ENCODE peak calls at places on chromosomes 1 and 21, in five cellular contexts. K is mesendoderm, Z is IMR-90, W is mesenchymal stem cell, I is neuronal stem cell. U is an unnamed sample.
A peak's percentile ranks its signal among the peaks of the same experiment; 100 is the strongest.

GRCh38 chr1:167482184-167482583 is 36.1 kb downstream of the CD247 start:
- DNase-seq in K (no peak), Z (no peak), W (no peak), I (no peak), U (no peak)

GRCh38 chr21:35868005-35868868 is 192.1 kb downstream of the SETD4 start:
- DNase-seq in K (no peak), Z (no peak), W (no peak), I (no peak), U (no peak)

GRCh38 chr21:42079939-42080787 is 9.0 kb downstream of the UMODL1 start:
- DNase-seq in K (peak; percentile 71), Z (peak; percentile 11), W (peak; percentile 42), I (no peak), U (no peak)

GRCh38 chr1:74650561-74650960 is 23.0 kb downstream of the ERICH3 start:
- DNase-seq in K (no peak), Z (peak; percentile 41), W (peak; percentile 44), I (no peak), U (no peak)

GRCh38 chr1:193926956-193927355 is 740.5 kb upstream of the B3GALT2 start:
- DNase-seq in K (no peak), Z (no peak), W (no peak), I (no peak), U (no peak)

GRCh38 chr1:90724926-90725325 is 7.8 kb upstream of the BARHL2 start:
- DNase-seq in K (peak; percentile 68), Z (no peak), W (no peak), I (no peak), U (peak; percentile 49)

GRCh38 chr1:97145321-97145956 is 423.9 kb downstream of the PTBP2 start:
- DNase-seq in K (no peak), Z (peak; percentile 46), W (no peak), I (peak; percentile 58), U (no peak)

GRCh38 chr1:13927736-13928135 is 227.7 kb downstream of the PRDM2 start:
- DNase-seq in K (no peak), Z (no peak), W (no peak), I (no peak), U (no peak)

GRCh38 chr21:16571594-16571993 is 841.8 kb downstream of the USP25 start:
- DNase-seq in K (no peak), Z (no peak), W (no peak), I (no peak), U (no peak)

GRCh38 chr1:110309768-110310167 is 29.4 kb upstream of the RBM15 start:
- DNase-seq in K (no peak), Z (peak; percentile 91), W (peak; percentile 57), I (no peak), U (no peak)

GRCh38 chr21:29334717-29335428 is 36.2 kb downstream of the BACH1 start:
- DNase-seq in K (no peak), Z (peak; percentile 78), W (peak; percentile 56), I (no peak), U (no peak)

GRCh38 chr1:218705391-218705790 is 360.3 kb downstream of the TGFB2 start:
- DNase-seq in K (no peak), Z (peak; percentile 22), W (peak; percentile 41), I (no peak), U (no peak)

GRCh38 chr1:82491301-82491986 is 690.7 kb downstream of the ADGRL2 start:
- DNase-seq in K (no peak), Z (no peak), W (no peak), I (no peak), U (no peak)

GRCh38 chr1:108719654-108720435 is 7.1 kb downstream of the FNDC7 start:
- DNase-seq in K (peak; percentile 36), Z (peak; percentile 90), W (peak; percentile 92), I (no peak), U (no peak)

DNA sequence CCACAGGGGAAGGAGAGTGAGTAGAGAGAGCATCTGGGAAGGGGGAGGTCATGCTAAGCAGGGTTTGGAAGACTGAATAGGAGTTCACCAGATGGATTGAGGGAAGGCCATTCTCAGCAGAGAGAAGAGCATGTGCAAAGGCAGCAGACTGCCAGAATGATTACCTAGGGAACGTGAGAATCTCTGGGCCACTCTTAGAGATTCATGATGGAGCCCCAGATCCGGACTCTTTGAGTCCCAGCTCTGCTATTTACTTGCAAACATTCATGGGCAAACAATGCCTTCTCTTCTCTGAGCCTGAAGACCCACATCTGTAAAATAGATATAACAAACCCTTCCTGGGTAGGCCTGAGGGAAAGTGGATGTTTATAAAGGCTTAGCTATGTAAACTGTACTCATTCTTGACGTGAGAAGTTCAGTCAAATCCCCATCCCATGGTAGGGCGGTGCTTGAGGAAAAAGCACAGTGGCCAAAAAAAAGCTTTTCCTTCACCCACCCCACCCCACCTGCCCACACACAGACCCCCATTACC is 3.0 kb upstream of the SLC2A1 start:
- DNase-seq in K (no peak), Z (peak; percentile 90), W (peak; percentile 79), I (no peak), U (no peak)
- H2BK15ac ChIP-seq in K (no peak overlapping the region), Z (peak overlapping the region; percentile 99), W (no peak overlapping the region), I (no peak overlapping the region), U (no peak overlapping the region)

GRCh38 chr1:31660871-31661455 is 16.3 kb upstream of the PEF1 start:
- DNase-seq in K (no peak), Z (no peak), W (no peak), I (no peak), U (no peak)
- H2BK15ac ChIP-seq in K (no peak overlapping the region), Z (no peak overlapping the region), W (no peak overlapping the region), I (no peak overlapping the region), U (no peak overlapping the region)

DNA sequence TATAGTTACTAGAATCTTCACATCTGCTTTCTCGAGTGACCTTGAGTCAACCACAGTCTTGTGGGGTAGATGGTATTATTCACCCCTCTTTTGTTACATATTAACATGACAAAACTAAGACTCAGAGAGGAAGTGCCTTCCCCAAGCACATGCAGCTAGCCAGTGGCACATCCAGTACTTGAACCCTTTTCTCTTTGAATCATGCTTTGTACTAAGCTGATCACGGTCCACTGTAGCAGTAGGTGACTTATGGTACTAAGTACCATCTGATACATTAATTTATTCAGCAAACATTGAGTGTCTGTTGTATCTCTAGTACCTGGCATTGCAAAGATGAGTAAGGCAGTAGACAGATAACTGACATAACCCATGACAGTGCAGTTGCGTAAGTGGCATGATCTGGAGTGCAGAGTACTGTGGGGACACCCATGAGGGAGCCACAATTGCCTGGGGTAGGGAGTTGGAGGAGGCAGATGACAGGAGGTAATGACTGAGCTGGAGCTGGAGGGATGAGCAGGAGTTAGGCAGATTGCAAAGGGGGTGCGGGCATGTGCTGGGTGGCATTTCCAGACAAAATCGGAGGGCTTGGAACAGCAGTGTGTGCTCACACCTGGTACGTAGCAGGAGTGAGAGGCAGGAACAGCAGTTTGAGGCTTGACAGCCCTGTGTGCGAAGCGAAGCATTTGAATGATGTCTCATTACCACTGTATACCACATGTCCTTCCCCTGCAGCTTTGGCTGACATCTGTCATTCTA is 29.8 kb downstream of the UCK2 start:
- DNase-seq in K (no peak), Z (peak; percentile 55), W (no peak), I (no peak), U (no peak)
- H2BK15ac ChIP-seq in K (no peak overlapping the region), Z (no peak overlapping the region), W (no peak overlapping the region), I (no peak overlapping the region), U (no peak overlapping the region)

GRCh38 chr1:7672864-7673263 is 98.2 kb upstream of the VAMP3 start:
- DNase-seq in K (no peak), Z (no peak), W (no peak), I (no peak), U (no peak)

GRCh38 chr1:7675431-7676273 is 95.4 kb upstream of the VAMP3 start:
- DNase-seq in K (no peak), Z (no peak), W (no peak), I (no peak), U (no peak)

GRCh38 chr1:7677111-7677510 is 94.0 kb upstream of the VAMP3 start:
- DNase-seq in K (no peak), Z (no peak), W (no peak), I (no peak), U (no peak)

GRCh38 chr1:7676274-7676945 is 94.7 kb upstream of the VAMP3 start:
- DNase-seq in K (no peak), Z (no peak), W (no peak), I (no peak), U (no peak)

GRCh38 chr1:7674972-7675371 is 96.1 kb upstream of the VAMP3 start:
- DNase-seq in K (no peak), Z (no peak), W (no peak), I (no peak), U (no peak)
- H2BK15ac ChIP-seq in K (no peak overlapping the region), Z (no peak overlapping the region), W (no peak overlapping the region), I (no peak overlapping the region), U (no peak overlapping the region)

U was measured in H9.